ENCODE peak calls at places on chromosomes 13 and 19, in ten cellular contexts. One of them, this sample, is unnamed.
A peak's percentile ranks its signal among the peaks of the same experiment; 100 is the strongest.

GRCh38 chr19:50252111-50252886 is 48.9 kb downstream of the MYH14 start:
- DNase-seq in body of pancreas: peak; percentile 29
- DNase-seq in GM12878: no peak
- DNase-seq in cardiac muscle cell: no peak
- DNase-seq in endodermal cell: peak; percentile 90
- DNase-seq in heart left ventricle: no peak
- DNase-seq in breast epithelium: no peak
- DNase-seq in tibial artery: no peak
- DNase-seq in colonic mucosa: peak; percentile 35
- DNase-seq in A673: peak; percentile 51
- DNase-seq in this sample: peak; percentile 42

GRCh38 chr19:40348961-40349507 is 539 bp downstream of the PLD3 start:
- DNase-seq in body of pancreas: no peak
- DNase-seq in GM12878: no peak
- DNase-seq in cardiac muscle cell: no peak
- DNase-seq in endodermal cell: peak; percentile 54
- DNase-seq in heart left ventricle: no peak
- DNase-seq in breast epithelium: peak; percentile 47
- DNase-seq in tibial artery: no peak
- DNase-seq in colonic mucosa: no peak
- DNase-seq in A673: peak; percentile 49
- DNase-seq in this sample: no peak

GRCh38 chr13:27110056-27110746 is 61.4 kb downstream of the USP12 start:
- DNase-seq in body of pancreas: no peak
- DNase-seq in GM12878: no peak
- DNase-seq in cardiac muscle cell: no peak
- DNase-seq in endodermal cell: no peak
- DNase-seq in heart left ventricle: no peak
- DNase-seq in breast epithelium: no peak
- DNase-seq in tibial artery: no peak
- DNase-seq in colonic mucosa: no peak
- DNase-seq in A673: no peak
- DNase-seq in this sample: no peak

GRCh38 chr13:89375839-89376238 is 1704.7 kb downstream of the SLITRK5 start:
- DNase-seq in body of pancreas: no peak
- DNase-seq in GM12878: no peak
- DNase-seq in cardiac muscle cell: no peak
- DNase-seq in endodermal cell: no peak
- DNase-seq in heart left ventricle: no peak
- DNase-seq in breast epithelium: no peak
- DNase-seq in tibial artery: no peak
- DNase-seq in colonic mucosa: no peak
- DNase-seq in A673: peak; percentile 35
- DNase-seq in this sample: no peak

GRCh38 chr13:68190826-68191225 is 960.7 kb upstream of the PCDH9 start:
- DNase-seq in body of pancreas: no peak
- DNase-seq in GM12878: no peak
- DNase-seq in cardiac muscle cell: no peak
- DNase-seq in endodermal cell: no peak
- DNase-seq in heart left ventricle: no peak
- DNase-seq in breast epithelium: no peak
- DNase-seq in tibial artery: no peak
- DNase-seq in colonic mucosa: no peak
- DNase-seq in A673: no peak
- DNase-seq in this sample: no peak

GRCh38 chr19:6528544-6529121 is 2.2 kb upstream of the TNFSF9 start:
- DNase-seq in body of pancreas: no peak
- DNase-seq in GM12878: no peak
- DNase-seq in cardiac muscle cell: peak; percentile 1
- DNase-seq in endodermal cell: peak; percentile 71
- DNase-seq in heart left ventricle: peak; percentile 70
- DNase-seq in breast epithelium: no peak
- DNase-seq in tibial artery: peak; percentile 70
- DNase-seq in colonic mucosa: peak; percentile 43
- DNase-seq in A673: no peak
- DNase-seq in this sample: peak; percentile 70

GRCh38 chr13:40446365-40446764 is 220.1 kb downstream of the FOXO1 start:
- DNase-seq in body of pancreas: no peak
- DNase-seq in GM12878: no peak
- DNase-seq in cardiac muscle cell: no peak
- DNase-seq in endodermal cell: no peak
- DNase-seq in heart left ventricle: no peak
- DNase-seq in breast epithelium: no peak
- DNase-seq in tibial artery: no peak
- DNase-seq in colonic mucosa: no peak
- DNase-seq in A673: no peak
- DNase-seq in this sample: no peak

GRCh38 chr19:10339380-10339960 is at the start of gene ICAM3:
- DNase-seq in body of pancreas: no peak
- DNase-seq in GM12878: peak; percentile 43
- DNase-seq in cardiac muscle cell: no peak
- DNase-seq in endodermal cell: peak; percentile 66
- DNase-seq in heart left ventricle: no peak
- DNase-seq in breast epithelium: no peak
- DNase-seq in tibial artery: no peak
- DNase-seq in colonic mucosa: peak; percentile 33
- DNase-seq in A673: no peak
- DNase-seq in this sample: peak; percentile 83

GRCh38 chr19:41960973-41961372 is 1.9 kb upstream of the RABAC1 start:
- DNase-seq in body of pancreas: no peak
- DNase-seq in GM12878: no peak
- DNase-seq in cardiac muscle cell: no peak
- DNase-seq in endodermal cell: no peak
- DNase-seq in heart left ventricle: no peak
- DNase-seq in breast epithelium: no peak
- DNase-seq in tibial artery: no peak
- DNase-seq in colonic mucosa: no peak
- DNase-seq in A673: no peak
- DNase-seq in this sample: no peak

GRCh38 chr13:31944262-31945160 is 87.1 kb upstream of the FRY start:
- DNase-seq in body of pancreas: no peak
- DNase-seq in GM12878: no peak
- DNase-seq in cardiac muscle cell: no peak
- DNase-seq in endodermal cell: no peak
- DNase-seq in heart left ventricle: no peak
- DNase-seq in breast epithelium: no peak
- DNase-seq in tibial artery: no peak
- DNase-seq in colonic mucosa: no peak
- DNase-seq in A673: no peak
- DNase-seq in this sample: no peak

GRCh38 chr19:49712397-49712859 is 21.5 kb downstream of the CPT1C start:
- DNase-seq in body of pancreas: peak; percentile 32
- DNase-seq in GM12878: no peak
- DNase-seq in cardiac muscle cell: no peak
- DNase-seq in endodermal cell: peak; percentile 95
- DNase-seq in heart left ventricle: peak; percentile 53
- DNase-seq in breast epithelium: peak; percentile 39
- DNase-seq in tibial artery: no peak
- DNase-seq in colonic mucosa: peak; percentile 65
- DNase-seq in A673: peak; percentile 76
- DNase-seq in this sample: peak; percentile 66

GRCh38 chr19:17765069-17765618 is 13.9 kb downstream of the FCHO1 start:
- DNase-seq in body of pancreas: no peak
- DNase-seq in GM12878: no peak
- DNase-seq in cardiac muscle cell: no peak
- DNase-seq in endodermal cell: peak; percentile 16
- DNase-seq in heart left ventricle: peak; percentile 60
- DNase-seq in breast epithelium: peak; percentile 44
- DNase-seq in tibial artery: peak; percentile 68
- DNase-seq in colonic mucosa: peak; percentile 88
- DNase-seq in A673: no peak
- DNase-seq in this sample: peak; percentile 85
- H3K36me3 ChIP-seq in body of pancreas: no peaks in the 10 kb centered on the region
- H3K36me3 ChIP-seq in GM12878: peaks cover 6% of the 10 kb centered on the region
- H3K36me3 ChIP-seq in cardiac muscle cell: no peaks in the 10 kb centered on the region
- H3K36me3 ChIP-seq in endodermal cell: no peaks in the 10 kb centered on the region
- H3K36me3 ChIP-seq in heart left ventricle: no peaks in the 10 kb centered on the region
- H3K36me3 ChIP-seq in breast epithelium: no peaks in the 10 kb centered on the region
- H3K36me3 ChIP-seq in tibial artery: no peaks in the 10 kb centered on the region
- H3K36me3 ChIP-seq in colonic mucosa: no peaks in the 10 kb centered on the region
- H3K36me3 ChIP-seq in A673: no peaks in the 10 kb centered on the region
- H3K36me3 ChIP-seq in this sample: no peaks in the 10 kb centered on the region

GRCh38 chr13:102399791-102400618 is 1.8 kb downstream of the FGF14 start:
- DNase-seq in body of pancreas: peak; percentile 27
- DNase-seq in GM12878: no peak
- DNase-seq in cardiac muscle cell: peak; percentile 9
- DNase-seq in endodermal cell: peak; percentile 82
- DNase-seq in heart left ventricle: peak; percentile 22
- DNase-seq in breast epithelium: no peak
- DNase-seq in tibial artery: no peak
- DNase-seq in colonic mucosa: no peak
- DNase-seq in A673: peak; percentile 71
- DNase-seq in this sample: peak; percentile 19
- TF ChIP-seq CTCF in body of pancreas: no peak
- TF ChIP-seq CTCF in GM12878: peak; percentile 10
- TF ChIP-seq CTCF in cardiac muscle cell: no peak
- TF ChIP-seq CTCF in endodermal cell: peak; percentile 45
- TF ChIP-seq CTCF in heart left ventricle: no peak
- TF ChIP-seq CTCF in breast epithelium: no peak
- TF ChIP-seq CTCF in tibial artery: no peak
- TF ChIP-seq CTCF in colonic mucosa: no peak
- TF ChIP-seq CTCF in A673: peak; percentile 26
- TF ChIP-seq CTCF in this sample: no peak

GRCh38 chr13:56356690-56357089 is 784.0 kb upstream of the PRR20A start:
- DNase-seq in body of pancreas: no peak
- DNase-seq in GM12878: no peak
- DNase-seq in cardiac muscle cell: no peak
- DNase-seq in endodermal cell: no peak
- DNase-seq in heart left ventricle: no peak
- DNase-seq in breast epithelium: no peak
- DNase-seq in tibial artery: no peak
- DNase-seq in colonic mucosa: no peak
- DNase-seq in A673: no peak
- DNase-seq in this sample: no peak

GRCh38 chr13:56352356-56352755 is 788.4 kb upstream of the PRR20A start:
- DNase-seq in body of pancreas: no peak
- DNase-seq in GM12878: no peak
- DNase-seq in cardiac muscle cell: no peak
- DNase-seq in endodermal cell: no peak
- DNase-seq in heart left ventricle: no peak
- DNase-seq in breast epithelium: no peak
- DNase-seq in tibial artery: no peak
- DNase-seq in colonic mucosa: no peak
- DNase-seq in A673: no peak
- DNase-seq in this sample: no peak

GRCh38 chr13:56349866-56350265 is 790.9 kb upstream of the PRR20A start:
- DNase-seq in body of pancreas: no peak
- DNase-seq in GM12878: no peak
- DNase-seq in cardiac muscle cell: no peak
- DNase-seq in endodermal cell: no peak
- DNase-seq in heart left ventricle: no peak
- DNase-seq in breast epithelium: no peak
- DNase-seq in tibial artery: no peak
- DNase-seq in colonic mucosa: no peak
- DNase-seq in A673: no peak
- DNase-seq in this sample: no peak

GRCh38 chr13:56351041-56351440 is 789.7 kb upstream of the PRR20A start:
- DNase-seq in body of pancreas: no peak
- DNase-seq in GM12878: no peak
- DNase-seq in cardiac muscle cell: peak; percentile 0
- DNase-seq in endodermal cell: peak; percentile 64
- DNase-seq in heart left ventricle: no peak
- DNase-seq in breast epithelium: no peak
- DNase-seq in tibial artery: no peak
- DNase-seq in colonic mucosa: no peak
- DNase-seq in A673: peak; percentile 5
- DNase-seq in this sample: no peak

GRCh38 chr13:56352901-56353300 is 787.8 kb upstream of the PRR20A start:
- DNase-seq in body of pancreas: no peak
- DNase-seq in GM12878: no peak
- DNase-seq in cardiac muscle cell: no peak
- DNase-seq in endodermal cell: no peak
- DNase-seq in heart left ventricle: no peak
- DNase-seq in breast epithelium: no peak
- DNase-seq in tibial artery: no peak
- DNase-seq in colonic mucosa: no peak
- DNase-seq in A673: no peak
- DNase-seq in this sample: no peak
- H3K9me3 ChIP-seq in body of pancreas: no peaks in the 10 kb centered on the region
- H3K9me3 ChIP-seq in GM12878: no peaks in the 10 kb centered on the region
- H3K9me3 ChIP-seq in cardiac muscle cell: no peaks in the 10 kb centered on the region
- H3K9me3 ChIP-seq in endodermal cell: no peaks in the 10 kb centered on the region
- H3K9me3 ChIP-seq in heart left ventricle: no peaks in the 10 kb centered on the region
- H3K9me3 ChIP-seq in breast epithelium: no peaks in the 10 kb centered on the region
- H3K9me3 ChIP-seq in tibial artery: no peaks in the 10 kb centered on the region
- H3K9me3 ChIP-seq in colonic mucosa: no peaks in the 10 kb centered on the region
- H3K9me3 ChIP-seq in A673: no peaks in the 10 kb centered on the region
- H3K9me3 ChIP-seq in this sample: peaks cover 34% of the 10 kb centered on the region

GRCh38 chr19:34193876-34194275 is 21.6 kb downstream of the LSM14A start:
- DNase-seq in body of pancreas: no peak
- DNase-seq in GM12878: no peak
- DNase-seq in cardiac muscle cell: no peak
- DNase-seq in endodermal cell: no peak
- DNase-seq in heart left ventricle: no peak
- DNase-seq in breast epithelium: no peak
- DNase-seq in tibial artery: no peak
- DNase-seq in colonic mucosa: no peak
- DNase-seq in A673: no peak
- DNase-seq in this sample: no peak
- H3K36me3 ChIP-seq in body of pancreas: peaks cover 25% of the 10 kb centered on the region
- H3K36me3 ChIP-seq in GM12878: no peaks in the 10 kb centered on the region
- H3K36me3 ChIP-seq in cardiac muscle cell: peaks cover 44% of the 10 kb centered on the region
- H3K36me3 ChIP-seq in endodermal cell: peaks cover 51% of the 10 kb centered on the region
- H3K36me3 ChIP-seq in heart left ventricle: peaks cover 53% of the 10 kb centered on the region
- H3K36me3 ChIP-seq in breast epithelium: no peaks in the 10 kb centered on the region
- H3K36me3 ChIP-seq in tibial artery: peaks cover 46% of the 10 kb centered on the region
- H3K36me3 ChIP-seq in colonic mucosa: peaks cover 16% of the 10 kb centered on the region
- H3K36me3 ChIP-seq in A673: peaks cover 45% of the 10 kb centered on the region
- H3K36me3 ChIP-seq in this sample: peaks cover 6% of the 10 kb centered on the region

This sample was measured in mucosa of descending colon.